ENCODE peak calls at places on chromosomes 1 and 21, in four cellular contexts. M is EH, T is endodermal cell, X is right cardiac atrium. E is an unnamed sample.

GRCh38 chr1:52142220-52143153 is 598 bp downstream of the ZFYVE9 start:
- DNase-seq in M (peak), X (peak), T (peak), E (peak)

GRCh38 chr1:199273837-199274379 is 635.1 kb downstream of the PTPRC start:
- DNase-seq in X (no peak), M (peak), T (peak), E (peak)

GRCh38 chr1:43121251-43121650 is 50.8 kb downstream of the EBNA1BP2 start:
- DNase-seq in T (no peak), M (no peak), X (no peak), E (peak)

GRCh38 chr21:32524010-32524719 is 61.2 kb downstream of the TCP10L start:
- DNase-seq in X (peak), T (peak), M (peak), E (peak)

GRCh38 chr1:11967028-11967547 is 13.2 kb upstream of the MFN2 start:
- DNase-seq in X (no peak), M (peak), T (peak), E (peak)

GRCh38 chr1:179048339-179049124 is 22.8 kb downstream of the FAM20B start:
- DNase-seq in X (no peak), M (no peak), T (no peak), E (no peak)

GRCh38 chr1:233075045-233075444 is 124.6 kb downstream of the NTPCR start:
- DNase-seq in T (no peak), X (no peak), M (peak), E (peak)

GRCh38 chr1:163562355-163562754 is 240.6 kb downstream of the NUF2 start:
- DNase-seq in T (no peak), M (no peak), X (no peak), E (no peak)

GRCh38 chr1:59543211-59543668 is 246.3 kb downstream of the FGGY start:
- DNase-seq in X (no peak), T (peak), M (no peak), E (no peak)

E was measured in M059J.